ENCODE peak calls at places on chromosomes 16 and 17, in seven cellular contexts. O, W, U, G, T, Z and P are unnamed samples.

GRCh38 chr17:80984749-80985148 is 6.9 kb upstream of the CHMP6 start:
- DNase-seq in O (no peak), W (no peak), U (peak), G (no peak), T (peak), Z (no peak), P (no peak)

GRCh38 chr17:15406081-15406480 is 61.3 kb downstream of the CDRT4 start:
- DNase-seq in O (no peak), W (no peak), U (no peak), G (no peak), T (no peak), Z (no peak), P (no peak)

GRCh38 chr17:46126840-46127239 is 66.4 kb downstream of the KANSL1 start:
- DNase-seq in O (no peak), W (no peak), U (no peak), G (no peak), T (no peak), Z (no peak), P (no peak)

GRCh38 chr17:2184993-2185931 is 118.3 kb downstream of the SMG6 start:
- DNase-seq in O (no peak), W (no peak), U (no peak), G (no peak), T (no peak), Z (no peak), P (no peak)

GRCh38 chr17:81210868-81211267 is 11.9 kb downstream of the CEP131 start:
- DNase-seq in O (no peak), W (no peak), U (no peak), G (no peak), T (no peak), Z (no peak), P (no peak)

GRCh38 chr17:50029185-50029584 is 26.7 kb upstream of the ITGA3 start:
- DNase-seq in O (no peak), W (no peak), U (no peak), G (no peak), T (no peak), Z (no peak), P (peak)

GRCh38 chr17:44900894-44901293 is 1.6 kb upstream of the EFTUD2 start:
- DNase-seq in O (peak), W (no peak), U (peak), G (no peak), T (no peak), Z (peak), P (no peak)

GRCh38 chr16:28531777-28532744 is 6.7 kb downstream of the NUPR1 start:
- DNase-seq in O (no peak), W (no peak), U (peak), G (peak), T (peak), Z (peak), P (peak)

GRCh38 chr17:66309793-66310192 is 7.4 kb downstream of the PRKCA start:
- DNase-seq in O (no peak), W (peak), U (peak), G (no peak), T (no peak), Z (no peak), P (no peak)

GRCh38 chr17:5361426-5361825 is 58.0 kb downstream of the NUP88 start:
- DNase-seq in O (no peak), W (no peak), U (no peak), G (no peak), T (no peak), Z (no peak), P (no peak)

GRCh38 chr17:78184311-78184710 is 2.5 kb downstream of the TK1 start:
- DNase-seq in O (no peak), W (no peak), U (peak), G (no peak), T (no peak), Z (peak), P (no peak)

GRCh38 chr17:78184868-78185267 is 2.0 kb downstream of the TK1 start:
- DNase-seq in O (no peak), W (no peak), U (peak), G (no peak), T (no peak), Z (no peak), P (no peak)

GRCh38 chr17:78185981-78186688 is 717 bp downstream of the TK1 start:
- DNase-seq in O (peak), W (peak), U (peak), G (peak), T (peak), Z (no peak), P (no peak)

GRCh38 chr17:78182504-78182903 is 4.3 kb downstream of the TK1 start:
- DNase-seq in O (no peak), W (no peak), U (no peak), G (no peak), T (no peak), Z (no peak), P (no peak)

DNA sequence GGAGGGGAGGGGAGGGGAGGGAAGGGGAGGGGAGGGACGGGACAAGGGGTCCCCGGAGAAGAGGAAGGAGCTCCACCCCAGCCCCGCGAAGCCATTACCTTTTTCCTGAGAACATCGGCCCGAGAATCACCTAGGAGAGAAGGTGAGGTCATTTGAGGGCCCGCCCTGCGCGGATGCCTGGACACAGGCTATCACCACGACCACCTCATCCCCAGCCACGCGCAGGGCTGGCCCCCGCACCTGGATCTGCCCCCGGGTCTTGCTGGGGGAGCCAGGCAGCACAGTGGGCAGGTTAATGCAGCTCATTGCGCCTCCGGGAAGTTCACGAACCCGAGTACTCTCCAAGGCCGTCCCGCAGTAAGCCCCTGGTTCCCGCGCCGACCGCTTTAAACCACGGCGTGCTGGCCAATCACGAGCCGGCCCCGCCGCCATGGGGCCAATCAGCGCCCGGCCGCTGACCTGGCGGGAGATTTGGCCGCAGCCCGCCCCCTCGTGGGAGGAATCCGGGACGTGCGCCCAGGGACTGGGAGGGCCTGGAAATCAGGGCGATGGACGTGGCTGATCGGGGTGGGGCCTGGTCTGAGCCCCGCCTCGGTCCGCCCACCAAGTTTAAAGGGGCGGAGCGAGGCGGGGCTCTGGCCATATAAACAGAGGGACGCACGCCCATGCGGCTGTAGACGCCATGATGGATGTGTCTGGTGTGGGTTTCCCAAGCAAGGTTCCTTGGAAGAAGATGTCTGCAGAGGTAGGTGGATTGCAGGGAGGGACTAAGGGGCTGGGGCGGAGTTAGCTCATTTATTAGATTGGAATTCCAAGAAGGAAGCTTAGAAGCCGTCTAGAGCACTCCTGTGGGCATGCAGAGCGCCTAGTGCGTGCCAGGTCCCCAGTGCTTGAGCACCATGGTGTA is at the start of the genes AFMID and TK1:
- DNase-seq in O (peak), W (peak), U (peak), G (peak), T (peak), Z (peak), P (peak)
- H3K27ac ChIP-seq in O (peak), W (peak), U (peak), G (peak), T (peak), Z (peak), P (peak)

DNA sequence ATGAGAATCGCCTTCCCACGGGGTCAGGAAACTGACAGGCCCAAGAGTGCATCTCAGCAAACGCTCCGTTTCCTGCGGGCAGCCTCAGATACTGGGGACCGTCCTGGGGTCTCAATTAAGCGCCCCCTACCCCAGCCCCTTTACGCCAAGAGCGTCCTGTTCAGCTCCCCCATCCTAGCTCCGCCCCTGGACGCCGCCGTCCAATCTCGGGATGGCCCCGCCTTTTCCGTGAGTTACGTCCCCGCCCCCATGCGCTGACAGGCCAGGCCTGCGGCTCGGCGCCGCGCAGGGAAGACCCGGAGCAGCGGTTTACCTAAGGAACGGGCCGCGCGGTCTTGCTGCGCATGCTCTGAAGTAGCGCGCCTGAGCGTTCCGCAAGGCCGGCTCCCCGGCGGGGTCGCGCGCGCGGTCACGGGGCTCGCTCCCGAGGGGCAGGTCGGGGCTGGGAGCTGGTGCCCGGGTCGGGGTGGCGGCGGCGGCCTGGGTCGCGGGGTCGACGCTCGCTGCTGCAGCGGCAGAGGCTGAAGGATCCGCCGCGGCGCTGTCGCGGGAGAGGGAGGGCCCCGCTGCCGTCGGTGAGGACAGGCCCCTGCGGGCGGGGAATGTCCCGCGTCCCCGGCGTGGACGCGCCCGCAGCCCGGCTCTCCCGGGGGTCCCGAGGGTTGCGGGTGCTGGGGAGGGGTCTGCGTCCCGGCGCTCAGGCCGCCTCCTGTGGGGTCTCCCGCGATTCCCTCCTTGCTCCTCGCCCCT is at the start of gene FLYWCH1:
- DNase-seq in O (peak), W (peak), U (peak), G (peak), T (peak), Z (peak), P (peak)
- H3K27ac ChIP-seq in O (no peak), W (peak), U (peak), G (peak), T (peak), Z (peak), P (peak)

GRCh38 chr16:50842589-50842988 is 100.7 kb downstream of the CYLD start:
- DNase-seq in O (no peak), W (no peak), U (no peak), G (no peak), T (no peak), Z (no peak), P (no peak)

GRCh38 chr16:50839356-50839755 is 97.5 kb downstream of the CYLD start:
- DNase-seq in O (no peak), W (no peak), U (no peak), G (no peak), T (no peak), Z (no peak), P (no peak)

GRCh38 chr16:50842013-50842505 is 100.2 kb downstream of the CYLD start:
- DNase-seq in O (no peak), W (no peak), U (no peak), G (no peak), T (no peak), Z (no peak), P (no peak)

GRCh38 chr16:50839920-50840729 is 98.2 kb downstream of the CYLD start:
- DNase-seq in O (no peak), W (peak), U (no peak), G (no peak), T (no peak), Z (no peak), P (no peak)

DNA sequence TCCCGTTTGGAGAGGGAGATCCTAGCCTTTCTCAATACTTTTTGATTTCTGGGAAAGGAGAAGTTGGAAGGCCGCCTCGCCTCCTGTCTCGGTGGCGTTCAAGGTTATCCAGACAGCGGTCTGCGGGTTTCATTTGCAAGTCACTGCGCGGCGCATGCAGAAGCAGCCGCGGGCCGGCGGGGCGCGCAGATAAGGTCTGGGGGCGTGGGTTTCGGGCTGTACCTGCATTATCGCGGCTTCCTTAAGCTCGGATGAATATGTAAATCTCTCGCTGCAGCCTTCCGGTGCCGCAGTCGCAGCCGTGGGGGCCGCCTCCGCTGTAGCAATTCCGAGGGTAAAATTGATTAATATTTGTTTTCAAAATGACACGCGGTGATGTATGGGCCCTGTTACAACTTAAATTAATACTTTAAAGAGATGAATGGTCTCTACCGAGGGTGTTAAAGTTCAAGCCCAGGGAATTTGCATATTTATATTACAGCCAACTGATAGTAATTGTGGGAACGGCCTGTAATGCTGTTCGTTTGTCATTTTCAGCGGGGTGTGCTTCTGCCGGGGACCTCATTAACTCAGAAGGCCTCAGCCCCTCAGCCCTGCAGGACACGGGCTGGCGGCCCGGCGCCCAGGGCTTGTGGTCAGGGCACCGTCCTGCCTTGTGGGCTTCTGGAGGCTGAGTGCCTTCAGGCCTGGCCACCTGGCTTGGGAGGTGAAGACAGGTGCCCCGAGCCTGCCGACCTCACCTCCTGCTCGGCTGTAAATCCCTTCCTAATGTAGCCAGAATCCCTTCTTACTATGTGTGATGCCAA is 99.4 kb downstream of the CYLD start:
- DNase-seq in O (no peak), W (peak), U (no peak), G (no peak), T (peak), Z (no peak), P (no peak)
- H3K27ac ChIP-seq in O (no peak), W (no peak), U (no peak), G (no peak), T (no peak), Z (no peak), P (no peak)

GRCh38 chr16:11836653-11837244 is 14.6 kb downstream of the RSL1D1 start:
- DNase-seq in O (peak), W (no peak), U (no peak), G (no peak), T (no peak), Z (no peak), P (no peak)

GRCh38 chr16:11833951-11834695 is 17.2 kb downstream of the RSL1D1 start:
- DNase-seq in O (peak), W (no peak), U (no peak), G (no peak), T (no peak), Z (no peak), P (no peak)

GRCh38 chr16:11841026-11841425 is 10.3 kb downstream of the RSL1D1 start:
- DNase-seq in O (no peak), W (no peak), U (no peak), G (no peak), T (no peak), Z (no peak), P (no peak)

GRCh38 chr16:11835891-11836652 is 15.3 kb downstream of the RSL1D1 start:
- DNase-seq in O (no peak), W (no peak), U (no peak), G (no peak), T (peak), Z (no peak), P (no peak)

GRCh38 chr16:11835309-11835708 is 16.0 kb downstream of the RSL1D1 start:
- DNase-seq in O (no peak), W (no peak), U (no peak), G (no peak), T (no peak), Z (no peak), P (no peak)
- H3K27ac ChIP-seq in O (no peak), W (no peak), U (no peak), G (no peak), T (no peak), Z (no peak), P (no peak)

DNA sequence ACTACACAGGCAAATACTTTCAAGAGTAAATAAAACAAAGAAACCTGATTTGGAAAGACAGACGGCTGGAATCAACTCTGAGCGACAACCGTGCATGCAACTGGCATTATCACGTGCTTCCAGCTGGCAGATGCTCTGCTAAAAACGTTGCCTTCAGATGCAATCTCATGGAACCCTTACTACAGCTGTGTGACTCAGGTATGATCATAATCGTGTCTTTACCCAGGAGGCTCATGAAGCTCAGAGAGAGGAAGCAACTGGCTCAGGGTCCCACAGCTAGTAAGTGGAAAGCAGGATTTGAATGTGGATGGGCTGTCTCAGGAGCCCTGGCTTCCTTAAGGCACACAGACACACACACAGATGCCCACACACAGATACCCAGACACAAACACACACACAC is 275.3 kb downstream of the MAF start:
- DNase-seq in O (no peak), W (no peak), U (no peak), G (no peak), T (no peak), Z (no peak), P (no peak)
- H3K27ac ChIP-seq in O (no peak), W (no peak), U (no peak), G (no peak), T (no peak), Z (no peak), P (no peak)

DNA sequence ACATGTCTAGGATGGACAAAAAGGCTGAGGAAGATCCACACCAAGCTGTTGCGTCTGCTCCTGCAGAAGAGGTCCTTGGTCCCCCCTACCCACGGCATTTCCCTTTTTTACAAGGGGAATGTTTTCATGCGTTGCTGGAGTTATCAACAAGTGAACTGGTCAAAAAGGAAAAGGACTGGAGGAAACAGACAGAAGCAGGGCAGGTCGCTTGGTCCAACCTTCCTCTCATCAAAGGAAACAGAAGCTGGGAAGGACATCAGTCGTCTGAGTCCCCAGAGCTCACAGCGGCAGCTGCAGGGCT is 26.1 kb downstream of the PIEZO1 start:
- DNase-seq in O (no peak), W (no peak), U (no peak), G (no peak), T (no peak), Z (no peak), P (no peak)
- H3K27ac ChIP-seq in O (no peak), W (peak), U (no peak), G (peak), T (no peak), Z (peak), P (peak)

GRCh38 chr17:61158372-61158771 is 241.3 kb upstream of the TBX2 start:
- DNase-seq in O (no peak), W (no peak), U (no peak), G (no peak), T (no peak), Z (no peak), P (no peak)
- H3K27ac ChIP-seq in O (no peak), W (no peak), U (no peak), G (no peak), T (no peak), Z (no peak), P (no peak)

DNA sequence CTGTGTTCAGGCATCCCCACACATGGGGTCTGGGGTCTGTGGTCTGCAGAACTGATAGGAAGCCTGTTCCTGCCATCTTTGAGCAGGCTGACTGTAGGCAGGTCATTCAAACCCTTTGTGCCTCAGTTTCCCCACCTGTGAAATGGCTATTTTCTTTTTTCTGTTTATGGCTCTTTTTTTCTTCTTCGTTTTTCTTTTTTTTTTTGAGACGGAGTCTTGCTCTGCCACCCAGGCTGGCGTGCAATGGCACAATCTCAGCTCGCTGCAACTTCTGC is 72.5 kb downstream of the ABCC6 start:
- DNase-seq in O (no peak), W (no peak), U (no peak), G (no peak), T (no peak), Z (no peak), P (no peak)
- H3K27ac ChIP-seq in O (no peak), W (no peak), U (peak), G (no peak), T (no peak), Z (peak), P (no peak)